ENCODE peak calls at places on chromosomes 16 and 17, in four cellular contexts. D, A, M and C are unnamed samples.

GRCh38 chr17:27544350-27545131 is 86.4 kb upstream of the LGALS9 start:
- DNase-seq in D (no peak), M (no peak), A (peak), C (peak)

GRCh38 chr16:74601131-74601871 is 5.6 kb downstream of the GLG1 start:
- DNase-seq in D (no peak), A (no peak), M (no peak), C (no peak)

GRCh38 chr16:11742041-11742535 is 569 bp downstream of the TXNDC11 start:
- DNase-seq in A (no peak), D (no peak), M (no peak), C (peak)

GRCh38 chr16:19029980-19030379 is 37.4 kb upstream of the COQ7 start:
- DNase-seq in A (no peak), M (no peak), D (no peak), C (no peak)

GRCh38 chr17:62906881-62907280 is 59.2 kb upstream of the TANC2 start:
- DNase-seq in D (no peak), M (no peak), A (no peak), C (no peak)

GRCh38 chr17:76997981-76998531 is 129.9 kb downstream of the MGAT5B start:
- DNase-seq in D (no peak), A (peak), M (no peak), C (peak)

GRCh38 chr16:84502075-84502474 is 2.4 kb downstream of the MEAK7 start:
- DNase-seq in D (no peak), M (no peak), A (no peak), C (no peak)

GRCh38 chr16:57600048-57600835 is 28.2 kb upstream of the ADGRG1 start:
- DNase-seq in M (no peak), A (no peak), D (no peak), C (peak)

GRCh38 chr17:59373879-59374495 is 42.5 kb downstream of the YPEL2 start:
- DNase-seq in M (no peak), A (no peak), D (no peak), C (no peak)

GRCh38 chr16:938136-938535 is 32.6 kb downstream of the LMF1 start:
- DNase-seq in A (no peak), D (peak), M (no peak), C (no peak)

GRCh38 chr16:71441348-71441781 is 489 bp downstream of the TLE7 start:
- DNase-seq in D (no peak), A (peak), M (no peak), C (no peak)

GRCh38 chr16:28879841-28880588 is 1.7 kb downstream of the ATP2A1 start:
- DNase-seq in D (peak), A (peak), M (peak), C (peak)

GRCh38 chr16:24165273-24165672 is 90.9 kb upstream of the CACNG3 start:
- DNase-seq in A (no peak), M (no peak), D (no peak), C (no peak)

GRCh38 chr16:56609463-56609921 is 1.1 kb downstream of the MT2A start:
- DNase-seq in D (peak), A (peak), M (no peak), C (peak)

GRCh38 chr16:77833906-77834599 is 45.7 kb downstream of the VAT1L start:
- DNase-seq in M (no peak), D (no peak), A (no peak), C (no peak)

GRCh38 chr17:38728290-38728831 is 1.8 kb upstream of the CISD3 start:
- DNase-seq in M (no peak), D (no peak), A (peak), C (peak)

GRCh38 chr16:64740261-64740660 is 381.6 kb downstream of the CDH11 start:
- DNase-seq in A (no peak), M (no peak), D (no peak), C (no peak)

GRCh38 chr17:48595107-48595999 is 1.8 kb upstream of the HOXB5 start:
- DNase-seq in D (no peak), M (no peak), A (no peak), C (no peak)

GRCh38 chr17:28384281-28385036 is 13.0 kb downstream of the SARM1 start:
- DNase-seq in A (peak), M (no peak), D (no peak), C (no peak)